ENCODE peak calls at places on chromosomes 13 and 19, in ten cellular contexts. K is activated naive CD8-positive, alpha-beta T cell treated with anti-CD3 and anti-CD28 coated beads, Interleukin-2, amount 50 U/mL, for 24 hours; O is NCI-H345; A is KG1; B is amygdala; L is RWPE1; D is dorsolateral prefrontal cortex; G is NCI-H2029 treated with DMSO at 0.1 percent for 48 hours; Q is posterior cingulate gyrus; M is ovary. V is an unnamed sample.
A peak's percentile ranks its signal among the peaks of the same experiment; 100 is the strongest.

GRCh38 chr13:46168341-46168740 is 13.6 kb downstream of the LCP1 start:
- DNase-seq in Q (no peak), B (no peak), O (no peak), G (no peak), D (no peak), K (peak; percentile 55), M (no peak), A (no peak), L (no peak), V (no peak)

GRCh38 chr13:100753391-100753790 is 78.8 kb upstream of the TMTC4 start:
- DNase-seq in G (no peak), K (no peak), Q (peak; percentile 15), O (no peak), D (no peak), A (no peak), L (no peak), M (no peak), B (no peak), V (no peak)

GRCh38 chr13:95679722-95680121 is 2.8 kb downstream of the DNAJC3 start:
- DNase-seq in B (no peak), D (no peak), K (no peak), Q (no peak), M (no peak), A (no peak), L (no peak), G (no peak), O (no peak), V (no peak)

GRCh38 chr13:106038752-106039151 is 496.7 kb downstream of the EFNB2 start:
- DNase-seq in Q (no peak), D (no peak), B (no peak), M (no peak), K (no peak), A (no peak), L (peak; percentile 51), G (no peak), O (no peak), V (no peak)

GRCh38 chr19:33547676-33548075 is 26.1 kb upstream of the PEPD start:
- DNase-seq in K (no peak), Q (no peak), D (no peak), L (no peak), B (no peak), A (no peak), M (no peak), G (no peak), O (no peak), V (no peak)

GRCh38 chr19:53521373-53522202 is 16.4 kb upstream of the ZNF331 start:
- DNase-seq in B (no peak), M (no peak), Q (no peak), O (no peak), A (no peak), L (no peak), K (no peak), D (no peak), G (no peak), V (no peak)

GRCh38 chr13:40781717-40782116 is 7.7 kb upstream of the SLC25A15 start:
- DNase-seq in O (no peak), D (no peak), A (no peak), M (no peak), G (no peak), K (no peak), B (no peak), Q (no peak), L (no peak), V (no peak)

GRCh38 chr13:32125221-32125621 is 93.6 kb downstream of the FRY start:
- DNase-seq in D (no peak), B (no peak), Q (no peak), O (no peak), K (no peak), A (no peak), G (no peak), L (no peak), M (no peak), V (no peak)

GRCh38 chr19:19256072-19256969 is 16.8 kb downstream of the TM6SF2 start:
- DNase-seq in M (no peak), B (no peak), K (no peak), O (no peak), Q (no peak), L (no peak), D (no peak), A (no peak), G (no peak), V (no peak)

GRCh38 chr19:44746946-44747738 is 1.4 kb upstream of the BCL3 start:
- DNase-seq in M (peak; percentile 95), B (peak; percentile 61), Q (peak; percentile 80), A (peak; percentile 46), O (peak; percentile 46), D (peak; percentile 76), L (peak; percentile 98), G (peak; percentile 12), K (peak; percentile 96), V (peak; percentile 99)

GRCh38 chr13:61918841-61919240 is 503.2 kb upstream of the PCDH20 start:
- DNase-seq in D (no peak), K (no peak), G (no peak), Q (no peak), L (no peak), A (no peak), B (no peak), O (no peak), M (no peak), V (no peak)

GRCh38 chr19:18058208-18059009 is 28.3 kb downstream of the IL12RB1 start:
- DNase-seq in O (peak; percentile 45), M (peak; percentile 83), A (peak; percentile 72), G (peak; percentile 55), Q (peak; percentile 79), D (peak; percentile 86), L (peak; percentile 79), B (peak; percentile 67), K (peak; percentile 86), V (peak; percentile 95)

GRCh38 chr13:30463820-30464495 is 1.8 kb downstream of the HMGB1 start:
- DNase-seq in L (peak; percentile 19), Q (peak; percentile 49), B (no peak), K (peak; percentile 69), D (peak; percentile 67), G (no peak), O (peak; percentile 17), M (no peak), A (no peak), V (no peak)

GRCh38 chr19:11495885-11496284 is 9.8 kb downstream of the ZNF653 start:
- DNase-seq in K (no peak), O (no peak), L (no peak), A (no peak), G (no peak), B (no peak), D (no peak), M (no peak), Q (no peak), V (no peak)

GRCh38 chr13:19601749-19602725 is 31.4 kb upstream of the MPHOSPH8 start:
- DNase-seq in K (peak; percentile 57), D (no peak), Q (peak; percentile 11), M (peak; percentile 41), G (no peak), A (peak; percentile 33), L (peak; percentile 42), B (no peak), O (peak; percentile 29), V (no peak)

GRCh38 chr19:18161691-18162039 is 8.7 kb downstream of the PIK3R2 start:
- DNase-seq in K (no peak), G (no peak), B (no peak), D (no peak), L (no peak), Q (no peak), O (no peak), A (no peak), M (peak; percentile 51), V (no peak)

GRCh38 chr13:101612736-101613135 is 160.3 kb downstream of the ITGBL1 start:
- DNase-seq in K (no peak), Q (no peak), A (no peak), G (no peak), B (no peak), M (no peak), L (no peak), D (no peak), O (no peak), V (no peak)

GRCh38 chr19:55146648-55147218 is 2.3 kb downstream of the TNNT1 start:
- DNase-seq in A (no peak), M (no peak), Q (no peak), L (peak; percentile 67), O (peak; percentile 79), D (no peak), B (no peak), G (no peak), K (no peak), V (no peak)

GRCh38 chr19:31572671-31573298 is 223.5 kb upstream of the TSHZ3 start:
- DNase-seq in Q (no peak), O (no peak), L (no peak), M (no peak), K (no peak), D (no peak), A (no peak), G (no peak), B (no peak), V (no peak)

GRCh38 chr19:50568321-50569022 is at the start of gene LRRC4B:
- DNase-seq in G (no peak), B (peak; percentile 67), O (no peak), L (no peak), M (peak; percentile 55), Q (peak; percentile 75), A (no peak), K (no peak), D (peak; percentile 73), V (no peak)

GRCh38 chr19:12833747-12834417 is 497 bp downstream of the RTBDN start:
- DNase-seq in O (peak; percentile 54), M (no peak), A (no peak), Q (peak; percentile 40), L (peak; percentile 50), K (peak; percentile 46), D (peak; percentile 55), B (no peak), G (no peak), V (no peak)

GRCh38 chr19:1206063-1206732 is 620 bp downstream of the STK11 start:
- DNase-seq in D (no peak), B (no peak), K (peak; percentile 33), M (peak; percentile 57), A (no peak), G (no peak), O (no peak), Q (no peak), L (no peak), V (no peak)

GRCh38 chr19:51294211-51294976 is 17.1 kb upstream of the IGLON5 start:
- DNase-seq in K (no peak), L (no peak), B (no peak), A (no peak), D (no peak), G (no peak), O (no peak), M (no peak), Q (no peak), V (peak; percentile 81)

GRCh38 chr19:20660473-20660872 is 898 bp downstream of the ZNF626 start:
- DNase-seq in G (no peak), M (peak; percentile 37), L (peak; percentile 0), B (no peak), A (no peak), O (no peak), D (no peak), Q (no peak), K (no peak), V (no peak)

GRCh38 chr13:24159921-24160324 is 597 bp upstream of the SPATA13 start:
- DNase-seq in B (no peak), K (no peak), A (no peak), Q (no peak), G (no peak), M (no peak), O (no peak), L (no peak), D (no peak), V (no peak)

GRCh38 chr19:51318687-51319675 is 7.5 kb downstream of the IGLON5 start:
- DNase-seq in D (no peak), L (no peak), M (no peak), B (no peak), Q (no peak), A (no peak), G (no peak), K (no peak), O (no peak), V (no peak)

GRCh38 chr13:80116107-80116506 is 224.8 kb downstream of the SPRY2 start:
- DNase-seq in K (no peak), L (peak; percentile 14), B (no peak), O (no peak), A (no peak), M (no peak), G (no peak), Q (no peak), D (no peak), V (no peak)

GRCh38 chr13:27309967-27310598 is 39.5 kb downstream of the RASL11A start:
- DNase-seq in O (no peak), B (no peak), D (no peak), L (no peak), K (no peak), Q (no peak), A (no peak), G (no peak), M (no peak), V (no peak)